ENCODE peak calls at places on chromosomes 2 and 18, in five cellular contexts. O, D, I, R and A are unnamed samples. For H3K4me1, the result is how much of the 10 kb centered on the place peaks cover.

GRCh38 chr2:171999125-171999524 is 628 bp upstream of the METAP1D start:
- DNase-seq in O (no peak), D (no peak), I (no peak), R (no peak), A (no peak)

GRCh38 chr2:75381032-75381431 is 179.7 kb downstream of the EVA1A start:
- DNase-seq in O (peak), D (no peak), I (no peak), R (no peak), A (no peak)

GRCh38 chr2:74458957-74459290 is 686 bp downstream of the WBP1 start:
- DNase-seq in O (peak), D (no peak), I (no peak), R (no peak), A (no peak)

GRCh38 chr2:40369619-40370397 is 82.1 kb downstream of the SLC8A1 start:
- DNase-seq in O (peak), D (no peak), I (no peak), R (no peak), A (no peak)

GRCh38 chr2:160353166-160353565 is 140.4 kb downstream of the RBMS1 start:
- DNase-seq in O (no peak), D (no peak), I (peak), R (no peak), A (no peak)

GRCh38 chr18:58893388-58894099 is 28.9 kb downstream of the ZNF532 start:
- DNase-seq in O (no peak), D (no peak), I (no peak), R (no peak), A (no peak)

GRCh38 chr2:235493775-235494715 is at the start of gene AGAP1:
- DNase-seq in O (peak), D (peak), I (peak), R (peak), A (peak)

GRCh38 chr2:47035615-47036488 is 119.3 kb downstream of the STPG4 start:
- DNase-seq in O (no peak), D (no peak), I (no peak), R (peak), A (no peak)

GRCh38 chr2:214471990-214472389 is 61.1 kb downstream of the VWC2L start:
- DNase-seq in O (no peak), D (no peak), I (no peak), R (no peak), A (no peak)

GRCh38 chr18:2846638-2847340 is at the start of gene EMILIN2:
- DNase-seq in O (peak), D (peak), I (no peak), R (no peak), A (no peak)

GRCh38 chr2:235945608-235946140 is 222.5 kb downstream of the GBX2 start:
- DNase-seq in O (no peak), D (no peak), I (no peak), R (no peak), A (no peak)

GRCh38 chr2:208326016-208326415 is 60.0 kb downstream of the PIKFYVE start:
- DNase-seq in O (no peak), D (no peak), I (no peak), R (no peak), A (no peak)

GRCh38 chr2:20634430-20635095 is 16.3 kb downstream of the HS1BP3 start:
- DNase-seq in O (peak), D (peak), I (no peak), R (no peak), A (no peak)

GRCh38 chr2:205609036-205609607 is 73.2 kb upstream of the NRP2 start:
- DNase-seq in O (no peak), D (no peak), I (no peak), R (no peak), A (no peak)

GRCh38 chr2:38115216-38116012 is 39.5 kb upstream of the CYP1B1 start:
- DNase-seq in O (peak), D (peak), I (peak), R (peak), A (peak)

GRCh38 chr2:26088038-26088643 is 54.3 kb downstream of the RAB10 start:
- DNase-seq in O (peak), D (no peak), I (peak), R (peak), A (peak)

GRCh38 chr18:49757513-49758262 is 55.6 kb downstream of the ACAA2 start:
- DNase-seq in O (no peak), D (no peak), I (peak), R (no peak), A (peak)

GRCh38 chr18:10537765-10538164 is 11.9 kb downstream of the NAPG start:
- DNase-seq in O (no peak), D (no peak), I (no peak), R (no peak), A (no peak)

GRCh38 chr18:74902170-74902465 is 304.4 kb downstream of the ZNF407 start:
- DNase-seq in O (no peak), D (no peak), I (no peak), R (no peak), A (no peak)

GRCh38 chr18:26479065-26479685 is 69.2 kb downstream of the KCTD1 start:
- DNase-seq in O (no peak), D (no peak), I (no peak), R (no peak), A (no peak)

GRCh38 chr18:26483633-26484032 is 64.7 kb downstream of the KCTD1 start:
- DNase-seq in O (peak), D (no peak), I (peak), R (no peak), A (no peak)

GRCh38 chr18:26480897-26481795 is 67.2 kb downstream of the KCTD1 start:
- DNase-seq in O (peak), D (peak), I (peak), R (peak), A (no peak)

GRCh38 chr18:26479686-26480079 is 68.7 kb downstream of the KCTD1 start:
- DNase-seq in O (no peak), D (peak), I (no peak), R (no peak), A (no peak)

DNA sequence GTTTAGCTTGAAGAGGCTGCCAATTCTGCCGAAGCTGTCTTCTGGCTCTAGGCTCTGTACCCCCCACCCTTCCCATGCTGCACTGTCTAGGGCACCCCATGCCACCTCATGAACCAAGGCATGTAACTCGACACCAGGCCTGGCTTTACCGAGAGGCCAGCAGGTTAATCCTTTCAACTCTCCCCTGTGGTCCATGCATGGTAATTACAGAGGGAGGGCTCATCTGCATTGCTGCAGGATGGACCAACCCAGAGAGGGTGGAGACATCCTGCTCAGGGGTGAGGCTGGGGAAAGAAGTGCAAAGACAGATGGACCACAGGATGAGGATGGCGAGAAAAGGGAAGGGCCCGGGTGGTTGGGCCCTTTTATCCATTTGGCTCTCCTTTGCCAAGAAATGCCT is 65.8 kb downstream of the KCTD1 start:
- DNase-seq in O (no peak), D (no peak), I (peak), R (no peak), A (no peak)
- H3K4me1 ChIP-seq in O (under half), D (under half), I (half or more), R (under half), A (under half)

GRCh38 chr18:76457475-76457874 is 37.6 kb downstream of the ZNF516 start:
- DNase-seq in O (no peak), D (no peak), I (no peak), R (no peak), A (no peak)
- H3K4me1 ChIP-seq in O (half or more), D (under half), I (under half), R (under half), A (under half)

GRCh38 chr2:119746836-119747235 is 12.9 kb upstream of the PTPN4 start:
- DNase-seq in O (peak), D (no peak), I (no peak), R (no peak), A (no peak)
- H3K4me1 ChIP-seq in O (under half), D (under half), I (half or more), R (under half), A (under half)

DNA sequence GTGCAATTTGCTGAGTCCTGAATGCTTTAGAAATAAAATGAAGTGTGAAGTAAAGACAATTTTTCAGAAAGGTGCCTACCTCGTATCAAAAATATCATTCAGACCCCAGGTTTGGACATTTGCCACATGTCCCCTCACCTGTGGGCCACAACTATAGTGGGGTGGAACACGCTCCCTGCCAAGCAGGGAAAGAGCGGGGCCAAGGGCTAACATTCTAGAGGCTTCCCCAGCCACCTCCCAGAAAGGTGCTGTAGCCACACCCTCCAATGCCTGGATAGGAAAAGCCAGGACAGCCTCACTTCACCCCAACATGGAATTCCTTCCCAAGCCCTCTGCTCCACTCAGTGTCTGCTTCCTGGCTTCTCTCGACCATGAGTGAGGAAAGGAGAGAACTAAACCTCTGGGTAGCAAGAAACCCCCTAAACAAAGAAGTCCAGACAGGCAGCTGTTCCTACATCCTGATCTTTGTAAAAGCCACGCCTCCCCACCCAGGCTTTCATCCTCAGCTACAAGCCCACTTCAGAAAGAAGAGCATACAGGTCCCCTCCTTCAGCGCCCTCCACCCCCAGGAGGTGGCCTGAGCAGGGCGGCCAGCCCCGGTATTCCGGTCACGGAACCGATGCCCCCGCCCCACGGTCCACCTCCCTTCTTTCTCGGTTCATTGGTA is 2.1 kb downstream of the COL6A3 start:
- DNase-seq in O (peak), D (no peak), I (no peak), R (no peak), A (no peak)
- H3K4me1 ChIP-seq in O (under half), D (under half), I (under half), R (under half), A (under half)

GRCh38 chr18:62324917-62325805 is at the start of gene TNFRSF11A:
- DNase-seq in O (no peak), D (peak), I (peak), R (no peak), A (no peak)

GRCh38 chr18:62324355-62324828 is 718 bp upstream of the TNFRSF11A start:
- DNase-seq in O (no peak), D (no peak), I (no peak), R (no peak), A (no peak)

GRCh38 chr18:62326646-62327348 is 1.7 kb downstream of the TNFRSF11A start:
- DNase-seq in O (no peak), D (no peak), I (no peak), R (no peak), A (no peak)

GRCh38 chr18:62325806-62326645 is 916 bp downstream of the TNFRSF11A start:
- DNase-seq in O (no peak), D (peak), I (no peak), R (no peak), A (no peak)

DNA sequence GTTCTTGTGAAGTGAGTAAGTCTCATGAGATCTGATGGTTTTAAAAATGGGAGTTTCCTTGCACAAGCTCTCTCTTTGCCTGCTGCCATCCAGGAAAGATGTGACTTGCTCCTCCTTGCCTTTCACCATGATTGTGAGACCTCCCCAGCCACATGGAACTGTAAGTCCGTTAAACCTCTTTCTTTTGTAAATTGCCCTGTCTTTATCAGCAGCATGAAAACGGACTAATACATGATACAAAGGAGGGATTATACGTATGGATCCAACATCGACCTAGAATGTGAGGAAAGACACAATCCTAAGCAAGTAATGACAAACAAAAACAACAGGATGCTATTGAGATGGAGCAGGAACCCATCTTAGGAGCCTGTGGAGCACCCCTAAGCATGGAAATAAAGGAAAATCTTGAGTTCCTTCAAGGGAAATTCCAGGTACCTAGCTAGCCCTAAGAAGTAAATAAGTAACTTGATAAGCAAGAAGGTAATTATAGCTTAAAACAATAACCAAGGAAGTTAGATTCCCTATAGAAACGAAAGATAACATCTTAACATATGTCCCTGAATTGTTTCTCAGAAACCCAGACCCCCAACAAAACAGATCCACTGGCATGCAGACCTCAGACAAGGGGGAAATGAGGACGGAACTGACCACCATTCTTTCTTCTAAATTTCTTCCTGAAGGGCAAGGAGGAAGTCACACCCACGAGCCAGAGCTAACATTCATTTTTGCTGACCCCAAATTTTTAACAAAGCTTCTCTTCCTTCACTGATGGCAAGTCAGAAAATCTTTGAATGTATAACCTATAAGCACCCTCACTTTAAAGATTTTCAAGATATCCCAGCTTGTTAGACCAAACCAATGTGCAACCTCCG is 1.4 kb upstream of the TNFRSF11A start:
- DNase-seq in O (no peak), D (no peak), I (no peak), R (no peak), A (no peak)
- H3K4me1 ChIP-seq in O (under half), D (under half), I (under half), R (half or more), A (under half)

GRCh38 chr2:156009293-156009692 is 323.2 kb downstream of the NR4A2 start:
- DNase-seq in O (no peak), D (no peak), I (no peak), R (peak), A (no peak)
- H3K4me1 ChIP-seq in O (under half), D (under half), I (under half), R (under half), A (under half)

DNA sequence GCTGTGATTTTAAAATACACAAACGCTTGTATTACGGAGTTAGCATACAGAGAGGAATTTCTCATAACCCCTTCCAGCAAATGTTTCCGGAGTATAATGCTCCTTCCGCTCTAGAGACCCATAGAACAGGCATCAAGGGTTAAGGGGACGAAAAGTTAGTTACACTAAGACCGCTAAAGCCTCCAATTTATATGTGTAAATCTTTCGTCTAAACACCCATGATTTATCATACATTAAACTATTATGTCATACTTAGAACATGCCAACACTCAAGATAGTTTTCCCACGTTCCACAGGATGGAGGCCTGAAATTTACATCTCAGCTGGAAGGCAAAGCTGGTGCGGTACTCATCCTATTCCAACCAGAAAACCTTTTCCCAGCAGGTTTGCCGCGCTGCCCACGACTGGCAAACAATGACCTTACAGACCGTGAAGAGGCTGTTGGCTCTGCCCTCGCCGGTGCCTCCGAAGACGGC is 650 bp downstream of the ORMDL1 start:
- DNase-seq in O (peak), D (no peak), I (no peak), R (peak), A (no peak)
- H3K4me1 ChIP-seq in O (under half), D (under half), I (under half), R (under half), A (under half)